ENCODE peak calls at places on chromosomes 7 and 10, in nine cellular contexts. One of them, this sample, is unnamed.

GRCh38 chr7:2172311-2173183 is 60.2 kb downstream of the MAD1L1 start:
- DNase-seq in fibroblast of the aortic adventitia: peak; percentile 87
- DNase-seq in kidney epithelial cell: no peak
- DNase-seq in heart right ventricle: no peak
- DNase-seq in cardiac fibroblast: peak; percentile 88
- DNase-seq in OCI-LY7: no peak
- DNase-seq in GM12865: no peak
- DNase-seq in fibroblast of mammary gland: peak; percentile 93
- DNase-seq in cardiac muscle cell: peak; percentile 96
- DNase-seq in this sample: peak; percentile 96

GRCh38 chr10:13483951-13484350 is 44.9 kb downstream of the BEND7 start:
- DNase-seq in fibroblast of the aortic adventitia: no peak
- DNase-seq in kidney epithelial cell: no peak
- DNase-seq in heart right ventricle: no peak
- DNase-seq in cardiac fibroblast: no peak
- DNase-seq in OCI-LY7: peak; percentile 2
- DNase-seq in GM12865: peak; percentile 62
- DNase-seq in fibroblast of mammary gland: no peak
- DNase-seq in cardiac muscle cell: no peak
- DNase-seq in this sample: no peak

GRCh38 chr10:70381491-70382421 is 669 bp downstream of the LRRC20 start:
- DNase-seq in fibroblast of the aortic adventitia: peak; percentile 19
- DNase-seq in kidney epithelial cell: no peak
- DNase-seq in heart right ventricle: peak; percentile 53
- DNase-seq in cardiac fibroblast: peak; percentile 27
- DNase-seq in OCI-LY7: peak; percentile 48
- DNase-seq in GM12865: peak; percentile 64
- DNase-seq in fibroblast of mammary gland: no peak
- DNase-seq in cardiac muscle cell: peak; percentile 44
- DNase-seq in this sample: no peak

GRCh38 chr10:119786117-119786769 is 60.4 kb downstream of the INPP5F start:
- DNase-seq in fibroblast of the aortic adventitia: peak; percentile 75
- DNase-seq in kidney epithelial cell: no peak
- DNase-seq in heart right ventricle: no peak
- DNase-seq in cardiac fibroblast: peak; percentile 33
- DNase-seq in OCI-LY7: no peak
- DNase-seq in GM12865: no peak
- DNase-seq in fibroblast of mammary gland: no peak
- DNase-seq in cardiac muscle cell: peak; percentile 85
- DNase-seq in this sample: peak; percentile 78

GRCh38 chr10:111102381-111102973 is 25.6 kb downstream of the ADRA2A start:
- DNase-seq in fibroblast of the aortic adventitia: no peak
- DNase-seq in kidney epithelial cell: no peak
- DNase-seq in heart right ventricle: no peak
- DNase-seq in cardiac fibroblast: no peak
- DNase-seq in OCI-LY7: no peak
- DNase-seq in GM12865: no peak
- DNase-seq in fibroblast of mammary gland: no peak
- DNase-seq in cardiac muscle cell: no peak
- DNase-seq in this sample: no peak

GRCh38 chr10:27626821-27627359 is 118.7 kb downstream of the MKX start:
- DNase-seq in fibroblast of the aortic adventitia: no peak
- DNase-seq in kidney epithelial cell: no peak
- DNase-seq in heart right ventricle: no peak
- DNase-seq in cardiac fibroblast: no peak
- DNase-seq in OCI-LY7: no peak
- DNase-seq in GM12865: peak; percentile 5
- DNase-seq in fibroblast of mammary gland: no peak
- DNase-seq in cardiac muscle cell: no peak
- DNase-seq in this sample: no peak

GRCh38 chr7:47454066-47454950 is 127.6 kb downstream of the TNS3 start:
- DNase-seq in fibroblast of the aortic adventitia: no peak
- DNase-seq in kidney epithelial cell: no peak
- DNase-seq in heart right ventricle: no peak
- DNase-seq in cardiac fibroblast: no peak
- DNase-seq in OCI-LY7: no peak
- DNase-seq in GM12865: no peak
- DNase-seq in fibroblast of mammary gland: peak; percentile 50
- DNase-seq in cardiac muscle cell: no peak
- DNase-seq in this sample: no peak

GRCh38 chr7:22564511-22565045 is 64.6 kb upstream of the STEAP1B start:
- DNase-seq in fibroblast of the aortic adventitia: peak; percentile 97
- DNase-seq in kidney epithelial cell: no peak
- DNase-seq in heart right ventricle: peak; percentile 63
- DNase-seq in cardiac fibroblast: peak; percentile 97
- DNase-seq in OCI-LY7: no peak
- DNase-seq in GM12865: no peak
- DNase-seq in fibroblast of mammary gland: peak; percentile 96
- DNase-seq in cardiac muscle cell: peak; percentile 96
- DNase-seq in this sample: peak; percentile 77

GRCh38 chr7:40793132-40793531 is 658.3 kb downstream of the SUGCT start:
- DNase-seq in fibroblast of the aortic adventitia: peak; percentile 50
- DNase-seq in kidney epithelial cell: peak; percentile 5
- DNase-seq in heart right ventricle: no peak
- DNase-seq in cardiac fibroblast: peak; percentile 70
- DNase-seq in OCI-LY7: no peak
- DNase-seq in GM12865: no peak
- DNase-seq in fibroblast of mammary gland: peak; percentile 71
- DNase-seq in cardiac muscle cell: no peak
- DNase-seq in this sample: peak; percentile 12
- H3K4me3 ChIP-seq in fibroblast of the aortic adventitia: no peak overlapping the region
- H3K4me3 ChIP-seq in kidney epithelial cell: no peak overlapping the region
- H3K4me3 ChIP-seq in heart right ventricle: no peak overlapping the region
- H3K4me3 ChIP-seq in cardiac fibroblast: no peak overlapping the region
- H3K4me3 ChIP-seq in OCI-LY7: no peak overlapping the region
- H3K4me3 ChIP-seq in GM12865: no peak overlapping the region
- H3K4me3 ChIP-seq in fibroblast of mammary gland: no peak overlapping the region
- H3K4me3 ChIP-seq in cardiac muscle cell: no peak overlapping the region
- H3K4me3 ChIP-seq in this sample: no peak overlapping the region

GRCh38 chr7:76396039-76396732 is 13.3 kb downstream of the SSC4D start:
- DNase-seq in fibroblast of the aortic adventitia: no peak
- DNase-seq in kidney epithelial cell: no peak
- DNase-seq in heart right ventricle: no peak
- DNase-seq in cardiac fibroblast: no peak
- DNase-seq in OCI-LY7: no peak
- DNase-seq in GM12865: no peak
- DNase-seq in fibroblast of mammary gland: no peak
- DNase-seq in cardiac muscle cell: no peak
- DNase-seq in this sample: peak; percentile 78

GRCh38 chr7:76392531-76393115 is 16.9 kb downstream of the SSC4D start:
- DNase-seq in fibroblast of the aortic adventitia: no peak
- DNase-seq in kidney epithelial cell: no peak
- DNase-seq in heart right ventricle: no peak
- DNase-seq in cardiac fibroblast: no peak
- DNase-seq in OCI-LY7: no peak
- DNase-seq in GM12865: no peak
- DNase-seq in fibroblast of mammary gland: no peak
- DNase-seq in cardiac muscle cell: no peak
- DNase-seq in this sample: no peak

GRCh38 chr7:76394962-76395361 is 14.5 kb downstream of the SSC4D start:
- DNase-seq in fibroblast of the aortic adventitia: no peak
- DNase-seq in kidney epithelial cell: no peak
- DNase-seq in heart right ventricle: no peak
- DNase-seq in cardiac fibroblast: no peak
- DNase-seq in OCI-LY7: no peak
- DNase-seq in GM12865: no peak
- DNase-seq in fibroblast of mammary gland: peak; percentile 33
- DNase-seq in cardiac muscle cell: no peak
- DNase-seq in this sample: no peak

GRCh38 chr7:76390092-76390491 is 19.4 kb downstream of the SSC4D start:
- DNase-seq in fibroblast of the aortic adventitia: no peak
- DNase-seq in kidney epithelial cell: no peak
- DNase-seq in heart right ventricle: no peak
- DNase-seq in cardiac fibroblast: no peak
- DNase-seq in OCI-LY7: no peak
- DNase-seq in GM12865: no peak
- DNase-seq in fibroblast of mammary gland: no peak
- DNase-seq in cardiac muscle cell: no peak
- DNase-seq in this sample: no peak

DNA sequence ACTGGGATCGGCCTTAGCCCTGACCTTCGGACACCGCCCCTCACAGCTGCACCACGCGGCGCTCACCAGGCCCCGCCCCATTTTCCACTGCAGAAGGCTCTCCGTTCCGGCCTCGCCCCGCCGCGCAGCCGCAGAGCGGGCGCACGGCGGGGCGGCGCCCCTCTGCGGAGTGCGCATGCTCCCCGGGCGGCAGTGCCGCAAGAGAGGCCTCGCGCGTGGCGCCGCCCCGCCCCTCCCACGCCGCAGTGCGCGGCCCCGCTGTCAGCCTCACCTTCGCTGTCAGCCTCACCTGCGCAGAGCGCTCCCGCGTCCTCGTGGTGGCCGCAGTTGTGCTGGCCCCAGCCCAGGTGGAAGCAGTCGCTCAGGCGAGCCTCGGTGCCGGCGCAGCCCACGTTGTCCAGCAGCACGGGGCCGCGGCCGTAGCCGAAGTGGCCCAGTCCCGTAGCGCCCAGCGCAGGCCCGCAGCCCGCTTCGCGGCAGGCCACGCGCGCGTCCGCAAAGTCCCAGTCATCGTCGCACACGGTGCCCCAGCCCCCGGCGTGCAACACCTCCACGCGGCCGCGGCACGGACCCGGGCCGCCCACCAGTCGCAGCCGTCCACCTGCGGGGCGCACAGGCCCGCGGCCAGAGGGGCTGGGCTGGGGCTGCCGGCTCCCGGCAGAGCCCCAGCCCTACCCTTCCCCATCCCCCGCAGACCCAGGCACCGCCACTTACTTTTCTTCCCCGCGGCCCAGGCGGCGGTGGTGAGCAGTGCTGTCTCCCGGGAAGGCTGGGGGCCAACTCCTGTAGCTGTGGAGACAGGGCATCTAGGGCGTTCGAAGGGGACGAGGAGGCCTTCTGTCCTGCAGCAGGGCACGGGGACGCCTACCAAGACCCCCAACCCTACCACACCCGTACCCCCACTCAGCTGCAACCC is 16.1 kb downstream of the SSC4D start:
- DNase-seq in fibroblast of the aortic adventitia: peak; percentile 83
- DNase-seq in kidney epithelial cell: peak; percentile 48
- DNase-seq in heart right ventricle: peak; percentile 96
- DNase-seq in cardiac fibroblast: peak; percentile 88
- DNase-seq in OCI-LY7: peak; percentile 95
- DNase-seq in GM12865: peak; percentile 95
- DNase-seq in fibroblast of mammary gland: peak; percentile 80
- DNase-seq in cardiac muscle cell: peak; percentile 92
- DNase-seq in this sample: peak; percentile 84
- TF ChIP-seq CTCF in fibroblast of the aortic adventitia: no peak
- TF ChIP-seq CTCF in kidney epithelial cell: no peak
- TF ChIP-seq CTCF in heart right ventricle: no peak
- TF ChIP-seq CTCF in cardiac fibroblast: no peak
- TF ChIP-seq CTCF in OCI-LY7: no peak
- TF ChIP-seq CTCF in GM12865: no peak
- TF ChIP-seq CTCF in fibroblast of mammary gland: no peak
- TF ChIP-seq CTCF in cardiac muscle cell: no peak
- TF ChIP-seq CTCF in this sample: no peak

GRCh38 chr7:45156516-45157272 is 897 bp upstream of the RAMP3 start:
- DNase-seq in fibroblast of the aortic adventitia: no peak
- DNase-seq in kidney epithelial cell: no peak
- DNase-seq in heart right ventricle: no peak
- DNase-seq in cardiac fibroblast: no peak
- DNase-seq in OCI-LY7: no peak
- DNase-seq in GM12865: no peak
- DNase-seq in fibroblast of mammary gland: no peak
- DNase-seq in cardiac muscle cell: no peak
- DNase-seq in this sample: no peak

GRCh38 chr7:45159296-45159695 is 1.7 kb downstream of the RAMP3 start:
- DNase-seq in fibroblast of the aortic adventitia: no peak
- DNase-seq in kidney epithelial cell: no peak
- DNase-seq in heart right ventricle: no peak
- DNase-seq in cardiac fibroblast: no peak
- DNase-seq in OCI-LY7: no peak
- DNase-seq in GM12865: no peak
- DNase-seq in fibroblast of mammary gland: no peak
- DNase-seq in cardiac muscle cell: no peak
- DNase-seq in this sample: no peak

GRCh38 chr7:45157286-45157652 is 322 bp upstream of the RAMP3 start:
- DNase-seq in fibroblast of the aortic adventitia: no peak
- DNase-seq in kidney epithelial cell: no peak
- DNase-seq in heart right ventricle: no peak
- DNase-seq in cardiac fibroblast: no peak
- DNase-seq in OCI-LY7: no peak
- DNase-seq in GM12865: no peak
- DNase-seq in fibroblast of mammary gland: no peak
- DNase-seq in cardiac muscle cell: no peak
- DNase-seq in this sample: no peak

GRCh38 chr7:45155941-45156340 is 1.6 kb upstream of the RAMP3 start:
- DNase-seq in fibroblast of the aortic adventitia: no peak
- DNase-seq in kidney epithelial cell: no peak
- DNase-seq in heart right ventricle: no peak
- DNase-seq in cardiac fibroblast: no peak
- DNase-seq in OCI-LY7: no peak
- DNase-seq in GM12865: no peak
- DNase-seq in fibroblast of mammary gland: no peak
- DNase-seq in cardiac muscle cell: no peak
- DNase-seq in this sample: no peak

GRCh38 chr7:45157653-45158401 is at the start of gene RAMP3:
- DNase-seq in fibroblast of the aortic adventitia: no peak
- DNase-seq in kidney epithelial cell: no peak
- DNase-seq in heart right ventricle: no peak
- DNase-seq in cardiac fibroblast: no peak
- DNase-seq in OCI-LY7: no peak
- DNase-seq in GM12865: no peak
- DNase-seq in fibroblast of mammary gland: no peak
- DNase-seq in cardiac muscle cell: no peak
- DNase-seq in this sample: no peak
- H3K4me3 ChIP-seq in fibroblast of the aortic adventitia: no peak within 1 kb of the TSS
- H3K4me3 ChIP-seq in kidney epithelial cell: no peak within 1 kb of the TSS
- H3K4me3 ChIP-seq in heart right ventricle: peak within 1 kb of the TSS; percentile 54
- H3K4me3 ChIP-seq in cardiac fibroblast: no peak within 1 kb of the TSS
- H3K4me3 ChIP-seq in OCI-LY7: no peak within 1 kb of the TSS
- H3K4me3 ChIP-seq in GM12865: no peak within 1 kb of the TSS
- H3K4me3 ChIP-seq in fibroblast of mammary gland: no peak within 1 kb of the TSS
- H3K4me3 ChIP-seq in cardiac muscle cell: peak within 1 kb of the TSS; percentile 15
- H3K4me3 ChIP-seq in this sample: no peak within 1 kb of the TSS

GRCh38 chr7:129053938-129054437 is 923 bp downstream of the TNPO3 start:
- DNase-seq in fibroblast of the aortic adventitia: peak; percentile 43
- DNase-seq in kidney epithelial cell: no peak
- DNase-seq in heart right ventricle: peak; percentile 7
- DNase-seq in cardiac fibroblast: peak; percentile 45
- DNase-seq in OCI-LY7: no peak
- DNase-seq in GM12865: no peak
- DNase-seq in fibroblast of mammary gland: peak; percentile 38
- DNase-seq in cardiac muscle cell: peak; percentile 50
- DNase-seq in this sample: peak; percentile 55

GRCh38 chr7:129052441-129052840 is 2.5 kb downstream of the TNPO3 start:
- DNase-seq in fibroblast of the aortic adventitia: no peak
- DNase-seq in kidney epithelial cell: no peak
- DNase-seq in heart right ventricle: no peak
- DNase-seq in cardiac fibroblast: no peak
- DNase-seq in OCI-LY7: no peak
- DNase-seq in GM12865: no peak
- DNase-seq in fibroblast of mammary gland: no peak
- DNase-seq in cardiac muscle cell: no peak
- DNase-seq in this sample: no peak

GRCh38 chr7:129055861-129056464 is 1.1 kb upstream of the TNPO3 start:
- DNase-seq in fibroblast of the aortic adventitia: peak; percentile 58
- DNase-seq in kidney epithelial cell: no peak
- DNase-seq in heart right ventricle: no peak
- DNase-seq in cardiac fibroblast: no peak
- DNase-seq in OCI-LY7: no peak
- DNase-seq in GM12865: no peak
- DNase-seq in fibroblast of mammary gland: no peak
- DNase-seq in cardiac muscle cell: peak; percentile 15
- DNase-seq in this sample: no peak

GRCh38 chr7:129055294-129055816 is 444 bp upstream of the TNPO3 start:
- DNase-seq in fibroblast of the aortic adventitia: no peak
- DNase-seq in kidney epithelial cell: no peak
- DNase-seq in heart right ventricle: no peak
- DNase-seq in cardiac fibroblast: no peak
- DNase-seq in OCI-LY7: no peak
- DNase-seq in GM12865: no peak
- DNase-seq in fibroblast of mammary gland: no peak
- DNase-seq in cardiac muscle cell: no peak
- DNase-seq in this sample: no peak

GRCh38 chr7:129054438-129055293 is at the start of gene TNPO3:
- DNase-seq in fibroblast of the aortic adventitia: peak; percentile 92
- DNase-seq in kidney epithelial cell: peak; percentile 63
- DNase-seq in heart right ventricle: peak; percentile 96
- DNase-seq in cardiac fibroblast: peak; percentile 93
- DNase-seq in OCI-LY7: peak; percentile 95
- DNase-seq in GM12865: peak; percentile 95
- DNase-seq in fibroblast of mammary gland: peak; percentile 87
- DNase-seq in cardiac muscle cell: peak; percentile 94
- DNase-seq in this sample: peak; percentile 92
- TF ChIP-seq CTCF in fibroblast of the aortic adventitia: peak; percentile 6
- TF ChIP-seq CTCF in kidney epithelial cell: no peak
- TF ChIP-seq CTCF in heart right ventricle: no peak
- TF ChIP-seq CTCF in cardiac fibroblast: no peak
- TF ChIP-seq CTCF in OCI-LY7: peak; percentile 36
- TF ChIP-seq CTCF in GM12865: no peak
- TF ChIP-seq CTCF in fibroblast of mammary gland: no peak
- TF ChIP-seq CTCF in cardiac muscle cell: no peak
- TF ChIP-seq CTCF in this sample: no peak

This sample was measured in choroid plexus epithelial cell.